ENCODE peak calls at places on chromosomes 12 and 14, in eight cellular contexts. One of them, this sample, is unnamed.

GRCh38 chr12:22334696-22335290 is at the start of gene ST8SIA1:
- DNase-seq in left ventricle myocardium inferior: peak; percentile 49
- DNase-seq in amniotic stem cell: no peak
- DNase-seq in activated CD4-positive, alpha-beta T cell treated with anti-CD3 and anti-CD28 coated beads for 48 hours: peak; percentile 61
- DNase-seq in activated CD4-positive, alpha-beta memory T cell treated with anti-CD3 and anti-CD28 coated beads, Interleukin-2, amount 10 ng/mL, durations not matched to agents 7 days and 5 days: peak; percentile 62
- DNase-seq in fibroblast of lung: no peak
- DNase-seq in HFF-Myc: no peak
- DNase-seq in astrocyte of the hippocampus: peak; percentile 66
- DNase-seq in this sample: no peak

GRCh38 chr12:62783881-62784280 is 151.1 kb downstream of the PPM1H start:
- DNase-seq in left ventricle myocardium inferior: no peak
- DNase-seq in amniotic stem cell: no peak
- DNase-seq in activated CD4-positive, alpha-beta T cell treated with anti-CD3 and anti-CD28 coated beads for 48 hours: no peak
- DNase-seq in activated CD4-positive, alpha-beta memory T cell treated with anti-CD3 and anti-CD28 coated beads, Interleukin-2, amount 10 ng/mL, durations not matched to agents 7 days and 5 days: no peak
- DNase-seq in fibroblast of lung: peak; percentile 39
- DNase-seq in HFF-Myc: no peak
- DNase-seq in astrocyte of the hippocampus: no peak
- DNase-seq in this sample: no peak

GRCh38 chr12:126608607-126609175 is 1543.5 kb downstream of the AACS start:
- DNase-seq in left ventricle myocardium inferior: no peak
- DNase-seq in amniotic stem cell: no peak
- DNase-seq in activated CD4-positive, alpha-beta T cell treated with anti-CD3 and anti-CD28 coated beads for 48 hours: no peak
- DNase-seq in activated CD4-positive, alpha-beta memory T cell treated with anti-CD3 and anti-CD28 coated beads, Interleukin-2, amount 10 ng/mL, durations not matched to agents 7 days and 5 days: no peak
- DNase-seq in fibroblast of lung: peak; percentile 4
- DNase-seq in HFF-Myc: no peak
- DNase-seq in astrocyte of the hippocampus: no peak
- DNase-seq in this sample: no peak

GRCh38 chr12:105317453-105317852 is 13.0 kb upstream of the C12orf75 start:
- DNase-seq in left ventricle myocardium inferior: no peak
- DNase-seq in amniotic stem cell: no peak
- DNase-seq in activated CD4-positive, alpha-beta T cell treated with anti-CD3 and anti-CD28 coated beads for 48 hours: no peak
- DNase-seq in activated CD4-positive, alpha-beta memory T cell treated with anti-CD3 and anti-CD28 coated beads, Interleukin-2, amount 10 ng/mL, durations not matched to agents 7 days and 5 days: no peak
- DNase-seq in fibroblast of lung: peak; percentile 89
- DNase-seq in HFF-Myc: no peak
- DNase-seq in astrocyte of the hippocampus: peak; percentile 45
- DNase-seq in this sample: no peak

GRCh38 chr12:121490401-121491257 is 90.2 kb downstream of the KDM2B start:
- DNase-seq in left ventricle myocardium inferior: no peak
- DNase-seq in amniotic stem cell: no peak
- DNase-seq in activated CD4-positive, alpha-beta T cell treated with anti-CD3 and anti-CD28 coated beads for 48 hours: no peak
- DNase-seq in activated CD4-positive, alpha-beta memory T cell treated with anti-CD3 and anti-CD28 coated beads, Interleukin-2, amount 10 ng/mL, durations not matched to agents 7 days and 5 days: no peak
- DNase-seq in fibroblast of lung: no peak
- DNase-seq in HFF-Myc: no peak
- DNase-seq in astrocyte of the hippocampus: no peak
- DNase-seq in this sample: no peak

GRCh38 chr14:21894003-21894897 is 220.6 kb upstream of the OR4E1 start:
- DNase-seq in left ventricle myocardium inferior: no peak
- DNase-seq in amniotic stem cell: no peak
- DNase-seq in activated CD4-positive, alpha-beta T cell treated with anti-CD3 and anti-CD28 coated beads for 48 hours: peak; percentile 67
- DNase-seq in activated CD4-positive, alpha-beta memory T cell treated with anti-CD3 and anti-CD28 coated beads, Interleukin-2, amount 10 ng/mL, durations not matched to agents 7 days and 5 days: peak; percentile 68
- DNase-seq in fibroblast of lung: no peak
- DNase-seq in HFF-Myc: no peak
- DNase-seq in astrocyte of the hippocampus: no peak
- DNase-seq in this sample: peak; percentile 48

GRCh38 chr14:94827711-94828505 is 58.0 kb upstream of the GSC start:
- DNase-seq in left ventricle myocardium inferior: peak; percentile 50
- DNase-seq in amniotic stem cell: no peak
- DNase-seq in activated CD4-positive, alpha-beta T cell treated with anti-CD3 and anti-CD28 coated beads for 48 hours: no peak
- DNase-seq in activated CD4-positive, alpha-beta memory T cell treated with anti-CD3 and anti-CD28 coated beads, Interleukin-2, amount 10 ng/mL, durations not matched to agents 7 days and 5 days: no peak
- DNase-seq in fibroblast of lung: no peak
- DNase-seq in HFF-Myc: no peak
- DNase-seq in astrocyte of the hippocampus: peak; percentile 29
- DNase-seq in this sample: no peak

GRCh38 chr12:57807285-57807684 is 11.2 kb downstream of the AVIL start:
- DNase-seq in left ventricle myocardium inferior: no peak
- DNase-seq in amniotic stem cell: no peak
- DNase-seq in activated CD4-positive, alpha-beta T cell treated with anti-CD3 and anti-CD28 coated beads for 48 hours: no peak
- DNase-seq in activated CD4-positive, alpha-beta memory T cell treated with anti-CD3 and anti-CD28 coated beads, Interleukin-2, amount 10 ng/mL, durations not matched to agents 7 days and 5 days: no peak
- DNase-seq in fibroblast of lung: no peak
- DNase-seq in HFF-Myc: no peak
- DNase-seq in astrocyte of the hippocampus: no peak
- DNase-seq in this sample: no peak

GRCh38 chr12:123449103-123449736 is 8.7 kb upstream of the SNRNP35 start:
- DNase-seq in left ventricle myocardium inferior: no peak
- DNase-seq in amniotic stem cell: no peak
- DNase-seq in activated CD4-positive, alpha-beta T cell treated with anti-CD3 and anti-CD28 coated beads for 48 hours: no peak
- DNase-seq in activated CD4-positive, alpha-beta memory T cell treated with anti-CD3 and anti-CD28 coated beads, Interleukin-2, amount 10 ng/mL, durations not matched to agents 7 days and 5 days: no peak
- DNase-seq in fibroblast of lung: no peak
- DNase-seq in HFF-Myc: no peak
- DNase-seq in astrocyte of the hippocampus: no peak
- DNase-seq in this sample: no peak

GRCh38 chr12:132185698-132186097 is 41.4 kb downstream of the NOC4L start:
- DNase-seq in left ventricle myocardium inferior: no peak
- DNase-seq in amniotic stem cell: no peak
- DNase-seq in activated CD4-positive, alpha-beta T cell treated with anti-CD3 and anti-CD28 coated beads for 48 hours: no peak
- DNase-seq in activated CD4-positive, alpha-beta memory T cell treated with anti-CD3 and anti-CD28 coated beads, Interleukin-2, amount 10 ng/mL, durations not matched to agents 7 days and 5 days: no peak
- DNase-seq in fibroblast of lung: no peak
- DNase-seq in HFF-Myc: no peak
- DNase-seq in astrocyte of the hippocampus: no peak
- DNase-seq in this sample: no peak

GRCh38 chr14:104445086-104445485 is 134.5 kb upstream of the C14orf180 start:
- DNase-seq in left ventricle myocardium inferior: no peak
- DNase-seq in amniotic stem cell: no peak
- DNase-seq in activated CD4-positive, alpha-beta T cell treated with anti-CD3 and anti-CD28 coated beads for 48 hours: no peak
- DNase-seq in activated CD4-positive, alpha-beta memory T cell treated with anti-CD3 and anti-CD28 coated beads, Interleukin-2, amount 10 ng/mL, durations not matched to agents 7 days and 5 days: no peak
- DNase-seq in fibroblast of lung: no peak
- DNase-seq in HFF-Myc: no peak
- DNase-seq in astrocyte of the hippocampus: no peak
- DNase-seq in this sample: no peak

GRCh38 chr14:85175556-85175955 is 354.4 kb upstream of the FLRT2 start:
- DNase-seq in left ventricle myocardium inferior: no peak
- DNase-seq in amniotic stem cell: peak; percentile 15
- DNase-seq in activated CD4-positive, alpha-beta T cell treated with anti-CD3 and anti-CD28 coated beads for 48 hours: no peak
- DNase-seq in activated CD4-positive, alpha-beta memory T cell treated with anti-CD3 and anti-CD28 coated beads, Interleukin-2, amount 10 ng/mL, durations not matched to agents 7 days and 5 days: no peak
- DNase-seq in fibroblast of lung: peak; percentile 70
- DNase-seq in HFF-Myc: no peak
- DNase-seq in astrocyte of the hippocampus: no peak
- DNase-seq in this sample: no peak

GRCh38 chr12:58364389-58365086 is 423.2 kb downstream of the ATP23 start:
- DNase-seq in left ventricle myocardium inferior: no peak
- DNase-seq in amniotic stem cell: peak; percentile 92
- DNase-seq in activated CD4-positive, alpha-beta T cell treated with anti-CD3 and anti-CD28 coated beads for 48 hours: no peak
- DNase-seq in activated CD4-positive, alpha-beta memory T cell treated with anti-CD3 and anti-CD28 coated beads, Interleukin-2, amount 10 ng/mL, durations not matched to agents 7 days and 5 days: no peak
- DNase-seq in fibroblast of lung: peak; percentile 100
- DNase-seq in HFF-Myc: peak; percentile 94
- DNase-seq in astrocyte of the hippocampus: peak; percentile 97
- DNase-seq in this sample: peak; percentile 77

GRCh38 chr14:33682746-33683145 is 268.1 kb downstream of the EGLN3 start:
- DNase-seq in left ventricle myocardium inferior: peak; percentile 63
- DNase-seq in amniotic stem cell: no peak
- DNase-seq in activated CD4-positive, alpha-beta T cell treated with anti-CD3 and anti-CD28 coated beads for 48 hours: no peak
- DNase-seq in activated CD4-positive, alpha-beta memory T cell treated with anti-CD3 and anti-CD28 coated beads, Interleukin-2, amount 10 ng/mL, durations not matched to agents 7 days and 5 days: no peak
- DNase-seq in fibroblast of lung: peak; percentile 96
- DNase-seq in HFF-Myc: no peak
- DNase-seq in astrocyte of the hippocampus: peak; percentile 82
- DNase-seq in this sample: no peak

GRCh38 chr12:57632369-57632897 is 568 bp downstream of the B4GALNT1 start:
- DNase-seq in left ventricle myocardium inferior: no peak
- DNase-seq in amniotic stem cell: no peak
- DNase-seq in activated CD4-positive, alpha-beta T cell treated with anti-CD3 and anti-CD28 coated beads for 48 hours: no peak
- DNase-seq in activated CD4-positive, alpha-beta memory T cell treated with anti-CD3 and anti-CD28 coated beads, Interleukin-2, amount 10 ng/mL, durations not matched to agents 7 days and 5 days: peak; percentile 25
- DNase-seq in fibroblast of lung: peak; percentile 32
- DNase-seq in HFF-Myc: no peak
- DNase-seq in astrocyte of the hippocampus: no peak
- DNase-seq in this sample: peak; percentile 71

GRCh38 chr14:89720076-89720687 is 234.3 kb downstream of the EFCAB11 start:
- DNase-seq in left ventricle myocardium inferior: no peak
- DNase-seq in amniotic stem cell: no peak
- DNase-seq in activated CD4-positive, alpha-beta T cell treated with anti-CD3 and anti-CD28 coated beads for 48 hours: peak; percentile 22
- DNase-seq in activated CD4-positive, alpha-beta memory T cell treated with anti-CD3 and anti-CD28 coated beads, Interleukin-2, amount 10 ng/mL, durations not matched to agents 7 days and 5 days: peak; percentile 24
- DNase-seq in fibroblast of lung: no peak
- DNase-seq in HFF-Myc: no peak
- DNase-seq in astrocyte of the hippocampus: no peak
- DNase-seq in this sample: no peak

GRCh38 chr12:111377440-111377839 is 8.5 kb upstream of the PHETA1 start:
- DNase-seq in left ventricle myocardium inferior: no peak
- DNase-seq in amniotic stem cell: no peak
- DNase-seq in activated CD4-positive, alpha-beta T cell treated with anti-CD3 and anti-CD28 coated beads for 48 hours: peak; percentile 40
- DNase-seq in activated CD4-positive, alpha-beta memory T cell treated with anti-CD3 and anti-CD28 coated beads, Interleukin-2, amount 10 ng/mL, durations not matched to agents 7 days and 5 days: no peak
- DNase-seq in fibroblast of lung: no peak
- DNase-seq in HFF-Myc: no peak
- DNase-seq in astrocyte of the hippocampus: no peak
- DNase-seq in this sample: no peak

GRCh38 chr12:42236017-42236416 is 2.0 kb downstream of the YAF2 start:
- DNase-seq in left ventricle myocardium inferior: no peak
- DNase-seq in amniotic stem cell: no peak
- DNase-seq in activated CD4-positive, alpha-beta T cell treated with anti-CD3 and anti-CD28 coated beads for 48 hours: no peak
- DNase-seq in activated CD4-positive, alpha-beta memory T cell treated with anti-CD3 and anti-CD28 coated beads, Interleukin-2, amount 10 ng/mL, durations not matched to agents 7 days and 5 days: no peak
- DNase-seq in fibroblast of lung: peak; percentile 32
- DNase-seq in HFF-Myc: no peak
- DNase-seq in astrocyte of the hippocampus: no peak
- DNase-seq in this sample: no peak

GRCh38 chr14:68884031-68885030 is 91.5 kb upstream of the ZFP36L1 start:
- DNase-seq in left ventricle myocardium inferior: peak; percentile 63
- DNase-seq in amniotic stem cell: no peak
- DNase-seq in activated CD4-positive, alpha-beta T cell treated with anti-CD3 and anti-CD28 coated beads for 48 hours: no peak
- DNase-seq in activated CD4-positive, alpha-beta memory T cell treated with anti-CD3 and anti-CD28 coated beads, Interleukin-2, amount 10 ng/mL, durations not matched to agents 7 days and 5 days: no peak
- DNase-seq in fibroblast of lung: peak; percentile 95
- DNase-seq in HFF-Myc: peak; percentile 25
- DNase-seq in astrocyte of the hippocampus: peak; percentile 82
- DNase-seq in this sample: peak; percentile 80

GRCh38 chr12:82176761-82177490 is 181.3 kb downstream of the CCDC59 start:
- DNase-seq in left ventricle myocardium inferior: no peak
- DNase-seq in amniotic stem cell: no peak
- DNase-seq in activated CD4-positive, alpha-beta T cell treated with anti-CD3 and anti-CD28 coated beads for 48 hours: no peak
- DNase-seq in activated CD4-positive, alpha-beta memory T cell treated with anti-CD3 and anti-CD28 coated beads, Interleukin-2, amount 10 ng/mL, durations not matched to agents 7 days and 5 days: no peak
- DNase-seq in fibroblast of lung: peak; percentile 69
- DNase-seq in HFF-Myc: no peak
- DNase-seq in astrocyte of the hippocampus: peak; percentile 79
- DNase-seq in this sample: peak; percentile 76

GRCh38 chr14:32254952-32255679 is 52.0 kb upstream of the RNU6-8 start:
- DNase-seq in left ventricle myocardium inferior: peak; percentile 56
- DNase-seq in amniotic stem cell: no peak
- DNase-seq in activated CD4-positive, alpha-beta T cell treated with anti-CD3 and anti-CD28 coated beads for 48 hours: peak; percentile 58
- DNase-seq in activated CD4-positive, alpha-beta memory T cell treated with anti-CD3 and anti-CD28 coated beads, Interleukin-2, amount 10 ng/mL, durations not matched to agents 7 days and 5 days: peak; percentile 60
- DNase-seq in fibroblast of lung: peak; percentile 63
- DNase-seq in HFF-Myc: peak; percentile 61
- DNase-seq in astrocyte of the hippocampus: peak; percentile 89
- DNase-seq in this sample: peak; percentile 74

GRCh38 chr14:64089920-64090319 is 204.3 kb downstream of the ESR2 start:
- DNase-seq in left ventricle myocardium inferior: no peak
- DNase-seq in amniotic stem cell: no peak
- DNase-seq in activated CD4-positive, alpha-beta T cell treated with anti-CD3 and anti-CD28 coated beads for 48 hours: no peak
- DNase-seq in activated CD4-positive, alpha-beta memory T cell treated with anti-CD3 and anti-CD28 coated beads, Interleukin-2, amount 10 ng/mL, durations not matched to agents 7 days and 5 days: no peak
- DNase-seq in fibroblast of lung: peak; percentile 11
- DNase-seq in HFF-Myc: no peak
- DNase-seq in astrocyte of the hippocampus: peak; percentile 82
- DNase-seq in this sample: no peak

GRCh38 chr12:116397148-116397547 is 119.7 kb upstream of the MED13L start:
- DNase-seq in left ventricle myocardium inferior: no peak
- DNase-seq in amniotic stem cell: no peak
- DNase-seq in activated CD4-positive, alpha-beta T cell treated with anti-CD3 and anti-CD28 coated beads for 48 hours: no peak
- DNase-seq in activated CD4-positive, alpha-beta memory T cell treated with anti-CD3 and anti-CD28 coated beads, Interleukin-2, amount 10 ng/mL, durations not matched to agents 7 days and 5 days: no peak
- DNase-seq in fibroblast of lung: peak; percentile 66
- DNase-seq in HFF-Myc: no peak
- DNase-seq in astrocyte of the hippocampus: peak; percentile 50
- DNase-seq in this sample: peak; percentile 75

This sample was measured in DMS53.